ENCODE peak calls at places on chromosomes 2 and 18, in four cellular contexts. R is tibial nerve, A is cardiac muscle cell, J is AG04450. N is an unnamed sample.

GRCh38 chr18:12236934-12237832 is 17.0 kb upstream of the CIDEA start:
- DNase-seq in R (peak; percentile 80), A (peak; percentile 79), J (no peak), N (no peak)

GRCh38 chr2:145094353-145094752 is 574.4 kb upstream of the ZEB2 start:
- DNase-seq in R (no peak), A (no peak), J (no peak), N (no peak)

GRCh38 chr18:9135912-9136314 is 668 bp upstream of the ANKRD12 start:
- DNase-seq in R (no peak), A (no peak), J (no peak), N (no peak)

GRCh38 chr2:99765919-99766318 is 276.1 kb upstream of the REV1 start:
- DNase-seq in R (no peak), A (no peak), J (no peak), N (no peak)

GRCh38 chr2:31057691-31058090 is 80.5 kb downstream of the GALNT14 start:
- DNase-seq in R (no peak), A (no peak), J (no peak), N (no peak)

GRCh38 chr2:241597561-241597960 is 39.0 kb downstream of the BOK start:
- DNase-seq in R (no peak), A (no peak), J (no peak), N (no peak)

GRCh38 chr2:45014016-45014702 is 4.9 kb upstream of the SIX2 start:
- DNase-seq in R (no peak), A (peak; percentile 84), J (no peak), N (no peak)

GRCh38 chr2:232328516-232329460 is 49.8 kb upstream of the ALPP start:
- DNase-seq in R (no peak), A (no peak), J (no peak), N (no peak)

GRCh38 chr2:88831792-88832248 is 140.3 kb downstream of the RPIA start:
- DNase-seq in R (peak; percentile 33), A (peak; percentile 77), J (no peak), N (no peak)

GRCh38 chr2:231604101-231604684 is 11.5 kb downstream of the TEX44 start:
- DNase-seq in R (peak; percentile 40), A (no peak), J (no peak), N (no peak)

GRCh38 chr2:10331033-10331701 is 28.5 kb downstream of the HPCAL1 start:
- DNase-seq in R (peak; percentile 40), A (no peak), J (no peak), N (no peak)

GRCh38 chr2:62099523-62100175 is 96.3 kb upstream of the B3GNT2 start:
- DNase-seq in R (no peak), A (no peak), J (no peak), N (no peak)

GRCh38 chr2:174376967-174377366 is 18.6 kb upstream of the SCRN3 start:
- DNase-seq in R (no peak), A (no peak), J (no peak), N (no peak)

GRCh38 chr2:24199968-24200590 is 25.2 kb downstream of the FAM228A start:
- DNase-seq in R (no peak), A (no peak), J (no peak), N (no peak)

GRCh38 chr2:240896871-240897692 is 1.1 kb upstream of the MAB21L4 start:
- DNase-seq in R (no peak), A (no peak), J (no peak), N (no peak)

GRCh38 chr2:215850380-215850779 is 163.0 kb downstream of the MREG start:
- DNase-seq in R (no peak), A (no peak), J (no peak), N (no peak)

GRCh38 chr2:11852526-11853196 is 106.2 kb downstream of the LPIN1 start:
- DNase-seq in R (no peak), A (no peak), J (no peak), N (no peak)

GRCh38 chr2:47076126-47076506 is 79.0 kb downstream of the STPG4 start:
- DNase-seq in R (no peak), A (no peak), J (no peak), N (no peak)

GRCh38 chr2:47074691-47075090 is 80.4 kb downstream of the STPG4 start:
- DNase-seq in R (no peak), A (no peak), J (no peak), N (no peak)

GRCh38 chr2:47073641-47074040 is 81.5 kb downstream of the STPG4 start:
- DNase-seq in R (no peak), A (no peak), J (no peak), N (no peak)

GRCh38 chr2:47076586-47077441 is 78.3 kb downstream of the STPG4 start:
- DNase-seq in R (peak; percentile 50), A (no peak), J (peak; percentile 87), N (peak; percentile 14)

GRCh38 chr2:47075361-47076125 is 79.6 kb downstream of the STPG4 start:
- DNase-seq in R (no peak), A (no peak), J (no peak), N (no peak)
- H3K27ac ChIP-seq in R (peak overlapping the region; percentile 56), A (no peak overlapping the region), J (peak overlapping the region; percentile 97), N (no peak overlapping the region)

GRCh38 chr2:105760639-105761337 is 16.1 kb downstream of the NCK2 start:
- DNase-seq in R (no peak), A (no peak), J (no peak), N (no peak)
- H3K27ac ChIP-seq in R (no peak overlapping the region), A (no peak overlapping the region), J (no peak overlapping the region), N (no peak overlapping the region)

GRCh38 chr2:8170552-8170951 is 511.3 kb upstream of the ID2 start:
- DNase-seq in R (no peak), A (no peak), J (no peak), N (no peak)
- H3K27ac ChIP-seq in R (no peak overlapping the region), A (no peak overlapping the region), J (no peak overlapping the region), N (no peak overlapping the region)

DNA sequence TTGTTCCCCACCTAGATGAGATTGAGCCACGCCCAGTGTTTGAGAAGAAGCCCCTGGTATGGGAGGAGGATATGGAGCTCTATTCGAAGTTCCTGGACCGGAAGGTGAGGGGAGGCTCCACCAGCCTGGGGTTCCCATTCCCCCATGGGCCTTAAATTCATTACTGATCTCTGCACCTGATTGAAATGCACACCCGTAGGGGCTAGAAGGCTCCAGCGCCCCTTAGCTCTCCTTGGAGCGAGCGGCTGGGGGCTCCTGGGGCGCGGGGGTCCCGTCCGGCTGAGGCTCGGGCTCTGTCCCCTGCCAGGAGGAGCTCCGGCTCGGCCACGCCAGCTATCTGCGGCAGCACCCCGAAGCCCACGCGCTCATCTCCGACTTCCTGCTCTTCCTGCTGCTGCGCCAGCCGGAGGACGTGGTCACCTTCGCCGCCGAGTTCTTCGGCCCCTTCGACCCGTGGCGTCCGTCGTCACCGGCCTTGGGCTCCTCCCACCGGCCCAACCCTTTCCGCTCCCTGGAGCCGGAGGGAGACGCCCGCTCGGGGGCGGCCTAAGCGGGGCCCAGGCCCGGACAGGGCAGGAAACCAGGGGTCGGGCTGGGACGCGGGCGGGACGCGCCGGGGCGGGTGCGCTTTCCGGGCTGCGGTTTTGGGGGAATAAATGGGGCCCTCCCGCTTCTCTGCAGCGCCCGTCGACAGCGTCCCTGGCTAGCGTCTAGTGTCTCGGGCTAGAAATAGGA is 10.9 kb downstream of the CATIP start:
- DNase-seq in R (peak; percentile 68), A (peak; percentile 86), J (no peak), N (no peak)
- H3K27ac ChIP-seq in R (peak overlapping the region; percentile 80), A (peak overlapping the region; percentile 25), J (no peak overlapping the region), N (no peak overlapping the region)

GRCh38 chr2:71721362-71721665 is 268.0 kb downstream of the DYSF start:
- DNase-seq in R (no peak), A (no peak), J (no peak), N (no peak)

GRCh38 chr2:71721669-71722068 is 268.3 kb downstream of the DYSF start:
- DNase-seq in R (no peak), A (no peak), J (no peak), N (no peak)

GRCh38 chr2:71719520-71720282 is 266.3 kb downstream of the DYSF start:
- DNase-seq in R (no peak), A (no peak), J (no peak), N (no peak)

GRCh38 chr2:71720596-71721361 is 267.4 kb downstream of the DYSF start:
- DNase-seq in R (peak; percentile 44), A (no peak), J (no peak), N (no peak)

DNA sequence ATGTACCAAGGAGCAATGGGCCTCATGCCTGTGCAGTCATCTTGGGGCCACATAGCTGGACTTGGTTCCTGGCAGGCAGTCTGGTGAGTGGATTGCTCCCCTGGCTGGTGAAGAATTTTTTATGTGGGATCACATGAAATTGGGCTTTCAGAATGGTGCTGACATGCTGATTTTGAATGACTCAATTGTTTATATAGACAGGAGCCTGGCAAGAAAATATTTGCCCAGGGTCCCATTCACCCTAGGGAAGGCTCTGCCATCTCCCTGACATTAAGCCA is 266.9 kb downstream of the DYSF start:
- DNase-seq in R (no peak), A (no peak), J (no peak), N (no peak)
- H3K27ac ChIP-seq in R (no peak overlapping the region), A (no peak overlapping the region), J (no peak overlapping the region), N (no peak overlapping the region)

GRCh38 chr2:206263959-206264603 is 10.4 kb upstream of the ZDBF2 start:
- DNase-seq in R (no peak), A (no peak), J (no peak), N (no peak)

GRCh38 chr2:206260427-206261012 is 13.9 kb upstream of the ZDBF2 start:
- DNase-seq in R (peak; percentile 15), A (no peak), J (no peak), N (no peak)

GRCh38 chr2:206267567-206267966 is 6.9 kb upstream of the ZDBF2 start:
- DNase-seq in R (no peak), A (no peak), J (no peak), N (no peak)

GRCh38 chr2:206271066-206271465 is 3.4 kb upstream of the ZDBF2 start:
- DNase-seq in R (no peak), A (no peak), J (no peak), N (no peak)

GRCh38 chr2:206266130-206267125 is 8.0 kb upstream of the ZDBF2 start:
- DNase-seq in R (no peak), A (no peak), J (no peak), N (no peak)
- H3K27ac ChIP-seq in R (no peak overlapping the region), A (no peak overlapping the region), J (no peak overlapping the region), N (no peak overlapping the region)

GRCh38 chr2:182866461-182867369 is at the start of gene FRZB:
- DNase-seq in R (peak; percentile 57), A (peak; percentile 88), J (peak; percentile 26), N (no peak)
- H3K27ac ChIP-seq in R (peak within 1 kb of the TSS; percentile 32), A (peak within 1 kb of the TSS; percentile 32), J (peak within 1 kb of the TSS; percentile 4), N (no peak within 1 kb of the TSS)

GRCh38 chr2:133448195-133448594 is 120.1 kb downstream of the NCKAP5 start:
- DNase-seq in R (no peak), A (no peak), J (no peak), N (no peak)
- H3K27ac ChIP-seq in R (no peak overlapping the region), A (no peak overlapping the region), J (no peak overlapping the region), N (no peak overlapping the region)

GRCh38 chr18:32383040-32383819 is 87.5 kb downstream of the GAREM1 start:
- DNase-seq in R (no peak), A (no peak), J (peak; percentile 83), N (peak; percentile 100)
- H3K27ac ChIP-seq in R (peak overlapping the region; percentile 20), A (no peak overlapping the region), J (peak overlapping the region; percentile 68), N (peak overlapping the region; percentile 86)